ENCODE peak calls at places on chromosome 18, in ten cellular contexts. One of them, this sample, is unnamed. For H3K4me1, the result is how much of the 10 kb centered on the place peaks cover.

GRCh38 chr18:76859474-76860339 is 37.4 kb downstream of the ZNF236 start:
- DNase-seq in left ventricle myocardium inferior: no peak
- DNase-seq in SK-N-SH: no peak
- DNase-seq in GM23248: no peak
- DNase-seq in astrocyte: no peak
- DNase-seq in lower lobe of right lung: no peak
- DNase-seq in H9: no peak
- DNase-seq in neuronal stem cell: no peak
- DNase-seq in Peyer's patch: no peak
- DNase-seq in tibial artery: no peak
- DNase-seq in this sample: no peak

GRCh38 chr18:45287531-45287930 is 327.7 kb upstream of the SLC14A2 start:
- DNase-seq in H9: no peak
- DNase-seq in tibial artery: no peak
- DNase-seq in GM23248: no peak
- DNase-seq in neuronal stem cell: no peak
- DNase-seq in lower lobe of right lung: no peak
- DNase-seq in Peyer's patch: no peak
- DNase-seq in SK-N-SH: no peak
- DNase-seq in astrocyte: no peak
- DNase-seq in left ventricle myocardium inferior: peak
- DNase-seq in this sample: no peak

GRCh38 chr18:25795178-25795577 is 295.2 kb downstream of the SS18 start:
- DNase-seq in neuronal stem cell: no peak
- DNase-seq in astrocyte: no peak
- DNase-seq in Peyer's patch: no peak
- DNase-seq in tibial artery: no peak
- DNase-seq in SK-N-SH: no peak
- DNase-seq in H9: no peak
- DNase-seq in left ventricle myocardium inferior: no peak
- DNase-seq in GM23248: peak
- DNase-seq in lower lobe of right lung: no peak
- DNase-seq in this sample: no peak

GRCh38 chr18:59921384-59921891 is 21.6 kb downstream of the PMAIP1 start:
- DNase-seq in H9: no peak
- DNase-seq in astrocyte: no peak
- DNase-seq in tibial artery: no peak
- DNase-seq in lower lobe of right lung: no peak
- DNase-seq in SK-N-SH: no peak
- DNase-seq in neuronal stem cell: no peak
- DNase-seq in GM23248: no peak
- DNase-seq in left ventricle myocardium inferior: no peak
- DNase-seq in Peyer's patch: peak
- DNase-seq in this sample: no peak

GRCh38 chr18:61335737-61336555 is 2.7 kb downstream of the CDH20 start:
- DNase-seq in Peyer's patch: no peak
- DNase-seq in SK-N-SH: no peak
- DNase-seq in H9: no peak
- DNase-seq in tibial artery: no peak
- DNase-seq in neuronal stem cell: no peak
- DNase-seq in lower lobe of right lung: no peak
- DNase-seq in GM23248: peak
- DNase-seq in astrocyte: peak
- DNase-seq in left ventricle myocardium inferior: no peak
- DNase-seq in this sample: no peak

GRCh38 chr18:23574611-23575308 is 11.5 kb downstream of the NPC1 start:
- DNase-seq in GM23248: no peak
- DNase-seq in left ventricle myocardium inferior: no peak
- DNase-seq in lower lobe of right lung: no peak
- DNase-seq in tibial artery: no peak
- DNase-seq in astrocyte: no peak
- DNase-seq in Peyer's patch: no peak
- DNase-seq in SK-N-SH: peak
- DNase-seq in H9: no peak
- DNase-seq in neuronal stem cell: no peak
- DNase-seq in this sample: peak

GRCh38 chr18:31041346-31042067 is 1.0 kb downstream of the DSC3 start:
- DNase-seq in H9: peak
- DNase-seq in GM23248: no peak
- DNase-seq in astrocyte: no peak
- DNase-seq in lower lobe of right lung: peak
- DNase-seq in neuronal stem cell: peak
- DNase-seq in SK-N-SH: peak
- DNase-seq in Peyer's patch: no peak
- DNase-seq in left ventricle myocardium inferior: no peak
- DNase-seq in tibial artery: no peak
- DNase-seq in this sample: peak

GRCh38 chr18:58349650-58350049 is 279.2 kb downstream of the ALPK2 start:
- DNase-seq in lower lobe of right lung: no peak
- DNase-seq in neuronal stem cell: no peak
- DNase-seq in SK-N-SH: no peak
- DNase-seq in astrocyte: no peak
- DNase-seq in left ventricle myocardium inferior: no peak
- DNase-seq in GM23248: no peak
- DNase-seq in Peyer's patch: no peak
- DNase-seq in H9: no peak
- DNase-seq in tibial artery: no peak
- DNase-seq in this sample: no peak

GRCh38 chr18:58915006-58915799 is 50.5 kb downstream of the ZNF532 start:
- DNase-seq in astrocyte: peak
- DNase-seq in Peyer's patch: no peak
- DNase-seq in SK-N-SH: no peak
- DNase-seq in neuronal stem cell: no peak
- DNase-seq in left ventricle myocardium inferior: no peak
- DNase-seq in GM23248: no peak
- DNase-seq in lower lobe of right lung: no peak
- DNase-seq in H9: no peak
- DNase-seq in tibial artery: no peak
- DNase-seq in this sample: no peak

GRCh38 chr18:51506811-51507210 is 309.3 kb upstream of the MEX3C start:
- DNase-seq in left ventricle myocardium inferior: no peak
- DNase-seq in lower lobe of right lung: no peak
- DNase-seq in astrocyte: no peak
- DNase-seq in Peyer's patch: no peak
- DNase-seq in GM23248: no peak
- DNase-seq in SK-N-SH: no peak
- DNase-seq in neuronal stem cell: no peak
- DNase-seq in H9: no peak
- DNase-seq in tibial artery: no peak
- DNase-seq in this sample: no peak

GRCh38 chr18:25256439-25256838 is 95.5 kb downstream of the ZNF521 start:
- DNase-seq in H9: no peak
- DNase-seq in lower lobe of right lung: no peak
- DNase-seq in neuronal stem cell: no peak
- DNase-seq in tibial artery: no peak
- DNase-seq in Peyer's patch: no peak
- DNase-seq in left ventricle myocardium inferior: no peak
- DNase-seq in SK-N-SH: no peak
- DNase-seq in astrocyte: no peak
- DNase-seq in GM23248: no peak
- DNase-seq in this sample: no peak

GRCh38 chr18:30970201-30970816 is 72.2 kb downstream of the DSC3 start:
- DNase-seq in tibial artery: no peak
- DNase-seq in lower lobe of right lung: no peak
- DNase-seq in astrocyte: peak
- DNase-seq in GM23248: peak
- DNase-seq in Peyer's patch: no peak
- DNase-seq in H9: no peak
- DNase-seq in neuronal stem cell: no peak
- DNase-seq in SK-N-SH: no peak
- DNase-seq in left ventricle myocardium inferior: no peak
- DNase-seq in this sample: peak

GRCh38 chr18:12840382-12840781 is 43.7 kb downstream of the PTPN2 start:
- DNase-seq in H9: no peak
- DNase-seq in lower lobe of right lung: no peak
- DNase-seq in neuronal stem cell: no peak
- DNase-seq in Peyer's patch: no peak
- DNase-seq in SK-N-SH: no peak
- DNase-seq in GM23248: no peak
- DNase-seq in tibial artery: no peak
- DNase-seq in left ventricle myocardium inferior: no peak
- DNase-seq in astrocyte: no peak
- DNase-seq in this sample: no peak

GRCh38 chr18:12839526-12840196 is 44.4 kb downstream of the PTPN2 start:
- DNase-seq in GM23248: peak
- DNase-seq in SK-N-SH: no peak
- DNase-seq in Peyer's patch: no peak
- DNase-seq in left ventricle myocardium inferior: no peak
- DNase-seq in astrocyte: peak
- DNase-seq in neuronal stem cell: no peak
- DNase-seq in H9: no peak
- DNase-seq in lower lobe of right lung: no peak
- DNase-seq in tibial artery: no peak
- DNase-seq in this sample: no peak

GRCh38 chr18:12837747-12838146 is 46.3 kb downstream of the PTPN2 start:
- DNase-seq in Peyer's patch: no peak
- DNase-seq in neuronal stem cell: no peak
- DNase-seq in SK-N-SH: no peak
- DNase-seq in astrocyte: peak
- DNase-seq in left ventricle myocardium inferior: no peak
- DNase-seq in GM23248: peak
- DNase-seq in tibial artery: no peak
- DNase-seq in H9: no peak
- DNase-seq in lower lobe of right lung: no peak
- DNase-seq in this sample: no peak

GRCh38 chr18:12838178-12838634 is 45.8 kb downstream of the PTPN2 start:
- DNase-seq in Peyer's patch: no peak
- DNase-seq in astrocyte: peak
- DNase-seq in lower lobe of right lung: peak
- DNase-seq in neuronal stem cell: no peak
- DNase-seq in tibial artery: peak
- DNase-seq in GM23248: peak
- DNase-seq in SK-N-SH: peak
- DNase-seq in H9: no peak
- DNase-seq in left ventricle myocardium inferior: no peak
- DNase-seq in this sample: peak

DNA sequence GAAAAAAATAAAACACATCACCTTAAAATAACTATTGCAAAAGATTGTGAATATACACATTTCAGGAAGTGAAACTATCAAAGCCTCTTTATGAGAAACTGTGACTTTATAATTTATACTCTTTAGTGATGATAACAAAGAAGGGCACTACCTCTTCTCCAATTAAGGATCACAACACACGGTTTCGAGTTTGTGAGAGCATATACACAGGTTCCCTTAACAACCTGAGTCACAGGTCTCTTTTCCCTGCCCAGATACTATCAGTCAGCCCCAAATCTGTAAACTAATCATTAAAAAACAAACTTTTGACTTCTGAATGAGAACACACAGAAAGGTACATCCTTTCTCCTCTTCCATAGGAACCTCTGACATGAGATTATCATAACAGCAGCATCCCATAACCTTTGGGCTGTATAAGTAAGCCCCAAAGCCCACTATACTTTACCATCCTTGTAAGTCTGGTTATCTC is 44.9 kb downstream of the PTPN2 start:
- DNase-seq in SK-N-SH: no peak
- DNase-seq in tibial artery: no peak
- DNase-seq in lower lobe of right lung: no peak
- DNase-seq in H9: no peak
- DNase-seq in left ventricle myocardium inferior: no peak
- DNase-seq in Peyer's patch: no peak
- DNase-seq in neuronal stem cell: no peak
- DNase-seq in GM23248: peak
- DNase-seq in astrocyte: no peak
- DNase-seq in this sample: no peak
- H3K27ac ChIP-seq in SK-N-SH: no peak
- H3K27ac ChIP-seq in tibial artery: no peak
- H3K27ac ChIP-seq in lower lobe of right lung: peak
- H3K27ac ChIP-seq in H9: no peak
- H3K27ac ChIP-seq in left ventricle myocardium inferior: peak
- H3K27ac ChIP-seq in Peyer's patch: peak
- H3K27ac ChIP-seq in neuronal stem cell: no peak
- H3K27ac ChIP-seq in GM23248: peak
- H3K27ac ChIP-seq in astrocyte: no peak
- H3K27ac ChIP-seq in this sample: no peak

GRCh38 chr18:35463050-35463449 is 34.7 kb downstream of the INO80C start:
- DNase-seq in GM23248: no peak
- DNase-seq in lower lobe of right lung: no peak
- DNase-seq in Peyer's patch: no peak
- DNase-seq in SK-N-SH: peak
- DNase-seq in astrocyte: peak
- DNase-seq in tibial artery: no peak
- DNase-seq in H9: no peak
- DNase-seq in neuronal stem cell: no peak
- DNase-seq in left ventricle myocardium inferior: no peak
- DNase-seq in this sample: peak
- H3K4me1 ChIP-seq in GM23248: under half
- H3K4me1 ChIP-seq in lower lobe of right lung: under half
- H3K4me1 ChIP-seq in Peyer's patch: under half
- H3K4me1 ChIP-seq in SK-N-SH: under half
- H3K4me1 ChIP-seq in astrocyte: under half
- H3K4me1 ChIP-seq in tibial artery: half or more
- H3K4me1 ChIP-seq in H9: under half
- H3K4me1 ChIP-seq in neuronal stem cell: under half
- H3K4me1 ChIP-seq in left ventricle myocardium inferior: half or more
- H3K4me1 ChIP-seq in this sample: under half

GRCh38 chr18:67367540-67367939 is 149.0 kb downstream of the DSEL start:
- DNase-seq in left ventricle myocardium inferior: no peak
- DNase-seq in lower lobe of right lung: no peak
- DNase-seq in SK-N-SH: no peak
- DNase-seq in H9: no peak
- DNase-seq in astrocyte: peak
- DNase-seq in GM23248: peak
- DNase-seq in neuronal stem cell: no peak
- DNase-seq in tibial artery: no peak
- DNase-seq in Peyer's patch: no peak
- DNase-seq in this sample: no peak
- H3K27ac ChIP-seq in left ventricle myocardium inferior: no peak
- H3K27ac ChIP-seq in lower lobe of right lung: no peak
- H3K27ac ChIP-seq in SK-N-SH: no peak
- H3K27ac ChIP-seq in H9: no peak
- H3K27ac ChIP-seq in astrocyte: no peak
- H3K27ac ChIP-seq in GM23248: no peak
- H3K27ac ChIP-seq in neuronal stem cell: no peak
- H3K27ac ChIP-seq in tibial artery: no peak
- H3K27ac ChIP-seq in Peyer's patch: no peak
- H3K27ac ChIP-seq in this sample: no peak

DNA sequence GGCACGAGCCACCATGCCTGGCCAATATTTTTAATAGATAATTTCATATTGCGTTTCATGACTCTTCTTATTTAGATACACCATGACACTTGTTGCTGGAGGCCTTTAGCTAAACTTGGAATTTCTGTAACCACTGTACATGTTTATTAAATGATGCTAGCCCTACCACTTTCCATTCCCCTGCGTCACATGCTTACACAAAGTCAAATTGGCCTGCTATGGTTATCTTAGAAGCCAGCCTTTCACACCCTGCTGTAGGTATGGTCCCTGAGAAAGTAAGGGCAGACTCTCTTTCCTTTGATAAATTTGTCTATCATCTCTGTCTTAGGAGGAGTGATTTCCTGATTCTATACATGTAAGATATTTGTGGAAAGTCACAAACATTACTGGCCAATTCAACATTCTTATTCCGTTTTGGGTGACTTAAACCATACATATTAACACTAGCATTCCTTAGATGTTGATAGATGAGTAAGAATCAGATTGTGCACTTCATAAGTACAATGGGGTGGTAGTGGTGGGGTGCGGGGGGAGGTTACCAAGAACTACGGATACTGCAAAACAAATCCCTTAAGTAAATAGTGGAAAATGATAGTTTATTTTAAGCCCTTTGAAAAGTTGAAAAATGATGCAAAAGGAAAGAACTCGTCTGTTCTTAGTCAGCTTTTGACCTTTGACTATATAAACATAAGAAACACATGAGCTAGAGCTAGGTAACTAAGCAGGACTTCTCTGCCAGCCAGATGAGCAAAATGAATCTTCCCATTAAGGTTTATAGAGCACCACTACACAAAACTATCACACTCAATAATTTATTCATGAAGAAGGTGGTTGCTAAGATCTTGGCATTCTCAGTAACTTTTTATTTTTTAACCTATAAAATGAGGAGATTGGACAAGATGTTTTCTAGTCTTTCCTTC is 7.9 kb upstream of the NDUFV2 start:
- DNase-seq in SK-N-SH: no peak
- DNase-seq in GM23248: peak
- DNase-seq in lower lobe of right lung: no peak
- DNase-seq in Peyer's patch: no peak
- DNase-seq in neuronal stem cell: no peak
- DNase-seq in left ventricle myocardium inferior: no peak
- DNase-seq in astrocyte: peak
- DNase-seq in tibial artery: no peak
- DNase-seq in H9: no peak
- DNase-seq in this sample: no peak
- H3K4me1 ChIP-seq in SK-N-SH: under half
- H3K4me1 ChIP-seq in GM23248: under half
- H3K4me1 ChIP-seq in lower lobe of right lung: under half
- H3K4me1 ChIP-seq in Peyer's patch: under half
- H3K4me1 ChIP-seq in neuronal stem cell: under half
- H3K4me1 ChIP-seq in left ventricle myocardium inferior: under half
- H3K4me1 ChIP-seq in astrocyte: under half
- H3K4me1 ChIP-seq in tibial artery: under half
- H3K4me1 ChIP-seq in H9: under half
- H3K4me1 ChIP-seq in this sample: under half